ENCODE peak calls at places on chromosomes 16 and 17, in eight cellular contexts. D is myocyte, C is activated B cell treated with CpG ODN at 0.5 μM for 24 hours, P is HEK293T, S is endothelial cell of umbilical vein, K is B cell, A is NCI-H187 treated with DMSO at 0.1 percent for 48 hours, O is PC-9. L is an unnamed sample.

GRCh38 chr17:79589669-79590270 is 21.1 kb downstream of the RBFOX3 start:
- DNase-seq in C (no peak), P (no peak), S (no peak), A (no peak), K (no peak), D (no peak), O (no peak), L (no peak)

GRCh38 chr17:68501074-68501473 is 11.2 kb upstream of the PRKAR1A start:
- DNase-seq in D (no peak), K (no peak), A (no peak), P (no peak), C (no peak), S (no peak), O (no peak), L (no peak)

GRCh38 chr17:32916134-32916533 is 11.8 kb upstream of the TMEM98 start:
- DNase-seq in P (no peak), S (no peak), A (no peak), O (no peak), D (peak), C (no peak), K (no peak), L (no peak)

GRCh38 chr16:9447195-9447551 is 355.7 kb downstream of the HAPSTR1 start:
- DNase-seq in A (no peak), K (no peak), P (no peak), O (no peak), D (no peak), S (no peak), C (no peak), L (no peak)

GRCh38 chr17:40399185-40399584 is 18.5 kb downstream of the TOP2A start:
- DNase-seq in O (peak), C (no peak), K (no peak), S (no peak), A (no peak), P (peak), D (peak), L (peak)

GRCh38 chr17:49901460-49902331 is 53.8 kb upstream of the TAC4 start:
- DNase-seq in S (no peak), A (no peak), O (peak), P (peak), C (no peak), K (no peak), D (no peak), L (no peak)

GRCh38 chr17:28086519-28086918 is 44.0 kb downstream of the NLK start:
- DNase-seq in D (no peak), C (no peak), O (no peak), P (no peak), K (no peak), A (no peak), S (no peak), L (peak)

GRCh38 chr16:66427451-66427860 is 361 bp downstream of the BEAN1 start:
- DNase-seq in K (peak), D (no peak), A (no peak), S (no peak), P (no peak), O (no peak), C (no peak), L (no peak)

GRCh38 chr16:67857547-67858233 is 10.2 kb upstream of the CENPT start:
- DNase-seq in S (peak), D (peak), C (no peak), P (no peak), O (peak), K (no peak), A (no peak), L (peak)

GRCh38 chr17:11302395-11302932 is 61.5 kb downstream of the SHISA6 start:
- DNase-seq in D (no peak), S (no peak), A (no peak), C (no peak), P (no peak), K (no peak), O (no peak), L (no peak)

GRCh38 chr17:2412561-2413021 is 11.7 kb upstream of the MNT start:
- DNase-seq in K (no peak), A (no peak), O (no peak), P (no peak), S (peak), C (no peak), D (peak), L (peak)

GRCh38 chr16:11297492-11298142 is 16.5 kb upstream of the PRM1 start:
- DNase-seq in S (peak), C (peak), K (peak), P (no peak), D (peak), O (no peak), A (no peak), L (peak)

GRCh38 chr16:87457724-87458423 is 35.0 kb downstream of the ZCCHC14 start:
- DNase-seq in D (peak), P (no peak), C (no peak), S (peak), A (no peak), O (peak), K (no peak), L (peak)

GRCh38 chr17:31803494-31804213 is 55.4 kb downstream of the COPRS start:
- DNase-seq in D (no peak), O (peak), A (no peak), P (no peak), K (no peak), C (no peak), S (no peak), L (no peak)

GRCh38 chr17:81424613-81425017 is 29.4 kb downstream of the BAHCC1 start:
- DNase-seq in K (no peak), D (no peak), A (no peak), P (no peak), S (no peak), O (no peak), C (no peak), L (no peak)

L was measured in fibroblast of pulmonary artery.